ENCODE peak calls at places on chromosomes 4 and X, in eight cellular contexts. One of them, this sample, is unnamed.

GRCh38 chrX:65697915-65698796 is 30.7 kb downstream of the MSN start:
- DNase-seq in NCI-H1105 treated with DMSO at 0.1 percent for 48 hours: no peak
- DNase-seq in activated CD8-positive, alpha-beta memory T cell treated with anti-CD3 and anti-CD28 coated beads, Interleukin-2, amount 10 ng/mL, durations not matched to agents 7 days and 5 days: peak; percentile 89
- DNase-seq in chondrocyte: no peak
- DNase-seq in kidney glomerular epithelial cell: peak; percentile 7
- DNase-seq in D721Med: no peak
- DNase-seq in COR-L47: no peak
- DNase-seq in AG08396: no peak
- DNase-seq in this sample: no peak

GRCh38 chrX:40207626-40208025 is 109.9 kb upstream of the BCOR start:
- DNase-seq in activated CD8-positive, alpha-beta memory T cell treated with anti-CD3 and anti-CD28 coated beads, Interleukin-2, amount 10 ng/mL, durations not matched to agents 7 days and 5 days: peak; percentile 77
- DNase-seq in kidney glomerular epithelial cell: no peak
- DNase-seq in COR-L47: no peak
- DNase-seq in D721Med: no peak
- DNase-seq in NCI-H1105 treated with DMSO at 0.1 percent for 48 hours: no peak
- DNase-seq in chondrocyte: no peak
- DNase-seq in AG08396: peak; percentile 50
- DNase-seq in this sample: no peak

GRCh38 chrX:138877746-138878145 is 166.2 kb upstream of the FGF13 start:
- DNase-seq in chondrocyte: no peak
- DNase-seq in AG08396: no peak
- DNase-seq in COR-L47: no peak
- DNase-seq in kidney glomerular epithelial cell: no peak
- DNase-seq in D721Med: no peak
- DNase-seq in activated CD8-positive, alpha-beta memory T cell treated with anti-CD3 and anti-CD28 coated beads, Interleukin-2, amount 10 ng/mL, durations not matched to agents 7 days and 5 days: no peak
- DNase-seq in NCI-H1105 treated with DMSO at 0.1 percent for 48 hours: no peak
- DNase-seq in this sample: no peak

GRCh38 chr4:170128219-170128804 is 38.6 kb upstream of the AADAT start:
- DNase-seq in COR-L47: no peak
- DNase-seq in AG08396: no peak
- DNase-seq in D721Med: no peak
- DNase-seq in activated CD8-positive, alpha-beta memory T cell treated with anti-CD3 and anti-CD28 coated beads, Interleukin-2, amount 10 ng/mL, durations not matched to agents 7 days and 5 days: no peak
- DNase-seq in NCI-H1105 treated with DMSO at 0.1 percent for 48 hours: no peak
- DNase-seq in chondrocyte: no peak
- DNase-seq in kidney glomerular epithelial cell: no peak
- DNase-seq in this sample: no peak

GRCh38 chrX:43559643-43560042 is 96.5 kb upstream of the MAOA start:
- DNase-seq in NCI-H1105 treated with DMSO at 0.1 percent for 48 hours: peak; percentile 21
- DNase-seq in kidney glomerular epithelial cell: peak; percentile 0
- DNase-seq in AG08396: peak; percentile 19
- DNase-seq in COR-L47: peak; percentile 33
- DNase-seq in D721Med: no peak
- DNase-seq in activated CD8-positive, alpha-beta memory T cell treated with anti-CD3 and anti-CD28 coated beads, Interleukin-2, amount 10 ng/mL, durations not matched to agents 7 days and 5 days: peak; percentile 47
- DNase-seq in chondrocyte: no peak
- DNase-seq in this sample: peak; percentile 49

GRCh38 chrX:30141966-30142365 is 73.4 kb upstream of the MAGEB2 start:
- DNase-seq in D721Med: no peak
- DNase-seq in kidney glomerular epithelial cell: peak; percentile 0
- DNase-seq in activated CD8-positive, alpha-beta memory T cell treated with anti-CD3 and anti-CD28 coated beads, Interleukin-2, amount 10 ng/mL, durations not matched to agents 7 days and 5 days: no peak
- DNase-seq in COR-L47: peak; percentile 43
- DNase-seq in chondrocyte: no peak
- DNase-seq in AG08396: peak; percentile 43
- DNase-seq in NCI-H1105 treated with DMSO at 0.1 percent for 48 hours: no peak
- DNase-seq in this sample: peak; percentile 12

GRCh38 chrX:19616016-19616415 is 100.7 kb upstream of the MAP3K15 start:
- DNase-seq in activated CD8-positive, alpha-beta memory T cell treated with anti-CD3 and anti-CD28 coated beads, Interleukin-2, amount 10 ng/mL, durations not matched to agents 7 days and 5 days: no peak
- DNase-seq in NCI-H1105 treated with DMSO at 0.1 percent for 48 hours: no peak
- DNase-seq in D721Med: no peak
- DNase-seq in chondrocyte: no peak
- DNase-seq in COR-L47: no peak
- DNase-seq in kidney glomerular epithelial cell: no peak
- DNase-seq in AG08396: no peak
- DNase-seq in this sample: no peak

GRCh38 chrX:16700734-16701133 is 11.7 kb downstream of the CTPS2 start:
- DNase-seq in activated CD8-positive, alpha-beta memory T cell treated with anti-CD3 and anti-CD28 coated beads, Interleukin-2, amount 10 ng/mL, durations not matched to agents 7 days and 5 days: no peak
- DNase-seq in NCI-H1105 treated with DMSO at 0.1 percent for 48 hours: no peak
- DNase-seq in COR-L47: no peak
- DNase-seq in chondrocyte: no peak
- DNase-seq in kidney glomerular epithelial cell: no peak
- DNase-seq in D721Med: no peak
- DNase-seq in AG08396: no peak
- DNase-seq in this sample: no peak

GRCh38 chr4:53659112-53659511 is 67.8 kb upstream of the LNX1 start:
- DNase-seq in AG08396: no peak
- DNase-seq in activated CD8-positive, alpha-beta memory T cell treated with anti-CD3 and anti-CD28 coated beads, Interleukin-2, amount 10 ng/mL, durations not matched to agents 7 days and 5 days: no peak
- DNase-seq in NCI-H1105 treated with DMSO at 0.1 percent for 48 hours: no peak
- DNase-seq in chondrocyte: no peak
- DNase-seq in COR-L47: no peak
- DNase-seq in kidney glomerular epithelial cell: no peak
- DNase-seq in D721Med: no peak
- DNase-seq in this sample: no peak

GRCh38 chr4:168866635-168867034 is 143.4 kb downstream of the CBR4 start:
- DNase-seq in AG08396: no peak
- DNase-seq in NCI-H1105 treated with DMSO at 0.1 percent for 48 hours: no peak
- DNase-seq in activated CD8-positive, alpha-beta memory T cell treated with anti-CD3 and anti-CD28 coated beads, Interleukin-2, amount 10 ng/mL, durations not matched to agents 7 days and 5 days: no peak
- DNase-seq in D721Med: no peak
- DNase-seq in COR-L47: no peak
- DNase-seq in kidney glomerular epithelial cell: no peak
- DNase-seq in chondrocyte: no peak
- DNase-seq in this sample: no peak

GRCh38 chrX:39627257-39627656 is 470.5 kb downstream of the BCOR start:
- DNase-seq in chondrocyte: no peak
- DNase-seq in COR-L47: no peak
- DNase-seq in kidney glomerular epithelial cell: no peak
- DNase-seq in D721Med: no peak
- DNase-seq in NCI-H1105 treated with DMSO at 0.1 percent for 48 hours: no peak
- DNase-seq in AG08396: no peak
- DNase-seq in activated CD8-positive, alpha-beta memory T cell treated with anti-CD3 and anti-CD28 coated beads, Interleukin-2, amount 10 ng/mL, durations not matched to agents 7 days and 5 days: no peak
- DNase-seq in this sample: no peak

GRCh38 chrX:116111497-116111896 is 59.0 kb upstream of the AGTR2 start:
- DNase-seq in COR-L47: no peak
- DNase-seq in activated CD8-positive, alpha-beta memory T cell treated with anti-CD3 and anti-CD28 coated beads, Interleukin-2, amount 10 ng/mL, durations not matched to agents 7 days and 5 days: no peak
- DNase-seq in chondrocyte: no peak
- DNase-seq in D721Med: no peak
- DNase-seq in AG08396: no peak
- DNase-seq in NCI-H1105 treated with DMSO at 0.1 percent for 48 hours: no peak
- DNase-seq in kidney glomerular epithelial cell: no peak
- DNase-seq in this sample: no peak

GRCh38 chr4:128737098-128737513 is 72.4 kb upstream of the JADE1 start:
- DNase-seq in chondrocyte: no peak
- DNase-seq in NCI-H1105 treated with DMSO at 0.1 percent for 48 hours: no peak
- DNase-seq in COR-L47: no peak
- DNase-seq in kidney glomerular epithelial cell: no peak
- DNase-seq in AG08396: no peak
- DNase-seq in activated CD8-positive, alpha-beta memory T cell treated with anti-CD3 and anti-CD28 coated beads, Interleukin-2, amount 10 ng/mL, durations not matched to agents 7 days and 5 days: no peak
- DNase-seq in D721Med: no peak
- DNase-seq in this sample: no peak

GRCh38 chr4:101655847-101656246 is 134.7 kb upstream of the BANK1 start:
- DNase-seq in COR-L47: no peak
- DNase-seq in chondrocyte: no peak
- DNase-seq in D721Med: no peak
- DNase-seq in kidney glomerular epithelial cell: no peak
- DNase-seq in activated CD8-positive, alpha-beta memory T cell treated with anti-CD3 and anti-CD28 coated beads, Interleukin-2, amount 10 ng/mL, durations not matched to agents 7 days and 5 days: no peak
- DNase-seq in AG08396: no peak
- DNase-seq in NCI-H1105 treated with DMSO at 0.1 percent for 48 hours: no peak
- DNase-seq in this sample: no peak

GRCh38 chr4:152585036-152585439 is 49.1 kb upstream of the FBXW7 start:
- DNase-seq in NCI-H1105 treated with DMSO at 0.1 percent for 48 hours: no peak
- DNase-seq in kidney glomerular epithelial cell: no peak
- DNase-seq in AG08396: no peak
- DNase-seq in activated CD8-positive, alpha-beta memory T cell treated with anti-CD3 and anti-CD28 coated beads, Interleukin-2, amount 10 ng/mL, durations not matched to agents 7 days and 5 days: no peak
- DNase-seq in chondrocyte: no peak
- DNase-seq in COR-L47: no peak
- DNase-seq in D721Med: no peak
- DNase-seq in this sample: no peak

This sample was measured in Caco-2.